ENCODE peak calls at places on chromosome 6, in six cellular contexts. S, Q, G, M, E and V are unnamed samples.

GRCh38 chr6:117538615-117539014 is 56.1 kb downstream of the DCBLD1 start:
- DNase-seq in S (no peak), Q (no peak), G (no peak), M (no peak), E (no peak), V (no peak)

GRCh38 chr6:35085359-35086281 is 55.5 kb downstream of the TCP11 start:
- DNase-seq in S (no peak), Q (no peak), G (no peak), M (no peak), E (no peak), V (peak; percentile 35)

GRCh38 chr6:142331075-142331551 is 29.3 kb downstream of the ADGRG6 start:
- DNase-seq in S (no peak), Q (no peak), G (peak; percentile 12), M (no peak), E (no peak), V (peak; percentile 60)

GRCh38 chr6:16333580-16333979 is 95.2 kb downstream of the GMPR start:
- DNase-seq in S (no peak), Q (no peak), G (peak; percentile 90), M (no peak), E (peak; percentile 39), V (no peak)

GRCh38 chr6:22247916-22248482 is 48.8 kb downstream of the PRL start:
- DNase-seq in S (no peak), Q (no peak), G (peak; percentile 15), M (no peak), E (no peak), V (no peak)

GRCh38 chr6:90362273-90362672 is 65.6 kb upstream of the BACH2 start:
- DNase-seq in S (no peak), Q (no peak), G (no peak), M (no peak), E (no peak), V (no peak)

GRCh38 chr6:158797331-158798202 is 21.6 kb downstream of the EZR start:
- DNase-seq in S (peak; percentile 47), Q (no peak), G (no peak), M (no peak), E (no peak), V (no peak)

GRCh38 chr6:126947070-126947469 is 171.4 kb upstream of the RSPO3 start:
- DNase-seq in S (no peak), Q (no peak), G (no peak), M (no peak), E (peak; percentile 48), V (no peak)

GRCh38 chr6:41658551-41659069 is 20.3 kb downstream of the MDFI start:
- DNase-seq in S (no peak), Q (no peak), G (no peak), M (no peak), E (no peak), V (no peak)

GRCh38 chr6:36135053-36135731 is 4.9 kb downstream of the MAPK13 start:
- DNase-seq in S (no peak), Q (no peak), G (no peak), M (no peak), E (no peak), V (no peak)

GRCh38 chr6:95685817-95686216 is 108.5 kb downstream of the MANEA start:
- DNase-seq in S (no peak), Q (no peak), G (no peak), M (no peak), E (no peak), V (no peak)

GRCh38 chr6:24646771-24647170 is 780 bp upstream of the KIAA0319 start:
- DNase-seq in S (no peak), Q (no peak), G (peak; percentile 75), M (no peak), E (no peak), V (no peak)

GRCh38 chr6:18477301-18477941 is 90.3 kb downstream of the RNF144B start:
- DNase-seq in S (peak; percentile 87), Q (no peak), G (peak; percentile 53), M (no peak), E (no peak), V (no peak)

GRCh38 chr6:157235600-157236039 is 87.7 kb downstream of the TMEM242 start:
- DNase-seq in S (peak; percentile 19), Q (peak; percentile 63), G (peak; percentile 53), M (no peak), E (peak; percentile 39), V (peak; percentile 81)

GRCh38 chr6:134741193-134741521 is 208.7 kb downstream of the ALDH8A1 start:
- DNase-seq in S (no peak), Q (no peak), G (peak; percentile 58), M (peak; percentile 33), E (no peak), V (peak; percentile 54)

GRCh38 chr6:139996253-139996834 is 621.9 kb upstream of the CITED2 start:
- DNase-seq in S (no peak), Q (no peak), G (peak; percentile 79), M (no peak), E (no peak), V (peak; percentile 60)

GRCh38 chr6:170370413-170370812 is 63.9 kb downstream of the FAM120B start:
- DNase-seq in S (no peak), Q (no peak), G (no peak), M (no peak), E (no peak), V (no peak)

GRCh38 chr6:169976301-169977081 is 225.1 kb downstream of the ERMARD start:
- DNase-seq in S (no peak), Q (no peak), G (peak; percentile 69), M (no peak), E (no peak), V (no peak)